ENCODE peak calls at places on chromosomes 16 and 17, in six cellular contexts. K is stimulated activated CD8-positive, alpha-beta memory T cell treated with anti-CD3 and anti-CD28 coated beads, Interleukin-4, amount 100 ng/mL, for 24 hours; T is tibial nerve; G is NCI-H1436; U is MM.1S; F is bronchial epithelial cell. M is an unnamed sample.

GRCh38 chr17:68288375-68288774 is 2.6 kb downstream of the SLC16A6 start:
- DNase-seq in U (no peak), K (no peak), T (no peak), G (no peak), F (no peak), M (no peak)

GRCh38 chr17:69539274-69539673 is 124.8 kb downstream of the MAP2K6 start:
- DNase-seq in K (no peak), F (no peak), U (no peak), G (no peak), T (no peak), M (no peak)

GRCh38 chr16:83928341-83929055 is 24.5 kb upstream of the OSGIN1 start:
- DNase-seq in T (no peak), F (peak), K (no peak), G (no peak), U (no peak), M (no peak)

GRCh38 chr17:39209317-39210092 is 9.4 kb downstream of the RPL19 start:
- DNase-seq in F (peak), U (no peak), K (peak), T (peak), G (peak), M (peak)

GRCh38 chr17:71237903-71238538 is 882.8 kb upstream of the SOX9 start:
- DNase-seq in G (peak), K (no peak), F (peak), U (no peak), T (no peak), M (no peak)

GRCh38 chr16:47142469-47143328 is 1.0 kb downstream of the NETO2 start:
- DNase-seq in U (peak), T (no peak), F (peak), G (no peak), K (no peak), M (no peak)

GRCh38 chr17:5699789-5700188 is 115.5 kb upstream of the NLRP1 start:
- DNase-seq in F (no peak), K (no peak), U (no peak), T (no peak), G (no peak), M (no peak)

GRCh38 chr17:80432961-80433550 is 18.1 kb downstream of the ENDOV start:
- DNase-seq in K (no peak), F (no peak), G (no peak), U (no peak), T (no peak), M (no peak)

GRCh38 chr16:75494696-75495601 is at the start of gene CHST6:
- DNase-seq in T (no peak), U (no peak), G (no peak), K (no peak), F (no peak), M (no peak)

GRCh38 chr17:81708739-81709185 is 3.3 kb upstream of the SLC25A10 start:
- DNase-seq in F (no peak), U (no peak), T (no peak), K (no peak), G (no peak), M (no peak)

GRCh38 chr17:1082579-1082978 is 85.7 kb downstream of the TIMM22 start:
- DNase-seq in F (no peak), K (no peak), U (no peak), G (no peak), T (no peak), M (no peak)

GRCh38 chr16:20740007-20740883 is 1.4 kb downstream of the THUMPD1 start:
- DNase-seq in F (peak), U (peak), T (no peak), G (no peak), K (no peak), M (no peak)

GRCh38 chr16:85746431-85747227 is 4.3 kb downstream of the C16orf74 start:
- DNase-seq in T (no peak), F (peak), K (no peak), U (no peak), G (no peak), M (no peak)

GRCh38 chr17:42329025-42329976 is 41.0 kb downstream of the STAT5A start:
- DNase-seq in U (no peak), F (peak), T (no peak), K (no peak), G (peak), M (no peak)

GRCh38 chr17:17528101-17528500 is 31.9 kb upstream of the RASD1 start:
- DNase-seq in G (no peak), K (no peak), U (no peak), T (no peak), F (no peak), M (no peak)

GRCh38 chr17:8057691-8058114 is 18.8 kb downstream of the ALOX15B start:
- DNase-seq in U (peak), T (peak), K (no peak), G (peak), F (peak), M (peak)

GRCh38 chr16:495127-495748 is 32.3 kb upstream of the CAPN15 start:
- DNase-seq in K (no peak), T (peak), F (peak), G (peak), U (no peak), M (no peak)

GRCh38 chr17:37488009-37488604 is 1.6 kb upstream of the DUSP14 start:
- DNase-seq in G (peak), F (peak), T (no peak), U (peak), K (no peak), M (no peak)

GRCh38 chr16:53515811-53516210 is 12.8 kb upstream of the AKTIP start:
- DNase-seq in F (no peak), G (no peak), U (no peak), T (no peak), K (no peak), M (no peak)

GRCh38 chr16:50197582-50197981 is 44.5 kb downstream of the TENT4B start:
- DNase-seq in U (no peak), G (no peak), F (no peak), K (no peak), T (no peak), M (no peak)

GRCh38 chr16:84449156-84450140 is 55.0 kb downstream of the MEAK7 start:
- DNase-seq in K (no peak), U (no peak), T (no peak), G (no peak), F (no peak), M (no peak)

GRCh38 chr16:56558024-56558747 is 6.7 kb upstream of the MT4 start:
- DNase-seq in T (no peak), U (no peak), G (no peak), F (peak), K (no peak), M (no peak)

M was measured in stimulated activated CD4-positive, alpha-beta T cell treated with anti-CD3 and anti-CD28 coated beads, Interleukin-4, amount 100 ng/mL, for 4 hours.